ENCODE peak calls at places on chromosomes 1 and 21, in four cellular contexts. One of them, this sample, is unnamed.

GRCh38 chr1:4272568-4272967 is 372.5 kb upstream of the C1orf174 start:
- DNase-seq in uterus: no peak
- DNase-seq in activated T-helper 1 cell treated with Interleukin-2 at 50 U/mL for 16 hours: no peak
- DNase-seq in hepatocyte: no peak
- DNase-seq in this sample: no peak

GRCh38 chr21:27536319-27536718 is 569.4 kb upstream of the ADAMTS5 start:
- DNase-seq in uterus: no peak
- DNase-seq in activated T-helper 1 cell treated with Interleukin-2 at 50 U/mL for 16 hours: no peak
- DNase-seq in hepatocyte: no peak
- DNase-seq in this sample: no peak

GRCh38 chr21:44802396-44803153 is 955 bp upstream of the UBE2G2 start:
- DNase-seq in uterus: no peak
- DNase-seq in activated T-helper 1 cell treated with Interleukin-2 at 50 U/mL for 16 hours: no peak
- DNase-seq in hepatocyte: peak; percentile 33
- DNase-seq in this sample: no peak

GRCh38 chr1:214031267-214031650 is 43.5 kb downstream of the PROX1 start:
- DNase-seq in uterus: no peak
- DNase-seq in activated T-helper 1 cell treated with Interleukin-2 at 50 U/mL for 16 hours: no peak
- DNase-seq in hepatocyte: no peak
- DNase-seq in this sample: no peak

GRCh38 chr1:22753396-22754083 is 42.9 kb downstream of the EPHB2 start:
- DNase-seq in uterus: peak; percentile 36
- DNase-seq in activated T-helper 1 cell treated with Interleukin-2 at 50 U/mL for 16 hours: no peak
- DNase-seq in hepatocyte: no peak
- DNase-seq in this sample: no peak

GRCh38 chr1:153985341-153985912 is 712 bp downstream of the RAB13 start:
- DNase-seq in uterus: peak; percentile 73
- DNase-seq in activated T-helper 1 cell treated with Interleukin-2 at 50 U/mL for 16 hours: no peak
- DNase-seq in hepatocyte: peak; percentile 73
- DNase-seq in this sample: no peak

GRCh38 chr1:115186871-115187270 is 97.6 kb upstream of the TSPAN2 start:
- DNase-seq in uterus: no peak
- DNase-seq in activated T-helper 1 cell treated with Interleukin-2 at 50 U/mL for 16 hours: no peak
- DNase-seq in hepatocyte: no peak
- DNase-seq in this sample: peak; percentile 60

GRCh38 chr1:190478193-190479007 is 736 bp upstream of the BRINP3 start:
- DNase-seq in uterus: no peak
- DNase-seq in activated T-helper 1 cell treated with Interleukin-2 at 50 U/mL for 16 hours: no peak
- DNase-seq in hepatocyte: peak; percentile 46
- DNase-seq in this sample: peak; percentile 50

GRCh38 chr1:180188103-180188506 is 33.4 kb downstream of the QSOX1 start:
- DNase-seq in uterus: peak; percentile 34
- DNase-seq in activated T-helper 1 cell treated with Interleukin-2 at 50 U/mL for 16 hours: no peak
- DNase-seq in hepatocyte: peak; percentile 83
- DNase-seq in this sample: peak; percentile 72

GRCh38 chr21:32377991-32378390 is 14.8 kb downstream of the URB1 start:
- DNase-seq in uterus: no peak
- DNase-seq in activated T-helper 1 cell treated with Interleukin-2 at 50 U/mL for 16 hours: no peak
- DNase-seq in hepatocyte: no peak
- DNase-seq in this sample: no peak

GRCh38 chr1:58841455-58841854 is 57.6 kb upstream of the JUN start:
- DNase-seq in uterus: no peak
- DNase-seq in activated T-helper 1 cell treated with Interleukin-2 at 50 U/mL for 16 hours: no peak
- DNase-seq in hepatocyte: no peak
- DNase-seq in this sample: no peak

GRCh38 chr1:169367096-169367685 is 406 bp downstream of the NME7 start:
- DNase-seq in uterus: no peak
- DNase-seq in activated T-helper 1 cell treated with Interleukin-2 at 50 U/mL for 16 hours: no peak
- DNase-seq in hepatocyte: peak; percentile 11
- DNase-seq in this sample: peak; percentile 23

GRCh38 chr1:38029725-38030511 is 16.7 kb downstream of the POU3F1 start:
- DNase-seq in uterus: peak; percentile 59
- DNase-seq in activated T-helper 1 cell treated with Interleukin-2 at 50 U/mL for 16 hours: peak; percentile 24
- DNase-seq in hepatocyte: peak; percentile 75
- DNase-seq in this sample: no peak

GRCh38 chr1:156458181-156458503 is 42.4 kb downstream of the MEF2D start:
- DNase-seq in uterus: no peak
- DNase-seq in activated T-helper 1 cell treated with Interleukin-2 at 50 U/mL for 16 hours: no peak
- DNase-seq in hepatocyte: no peak
- DNase-seq in this sample: no peak

GRCh38 chr1:245800901-245801605 is 646.3 kb downstream of the KIF26B start:
- DNase-seq in uterus: no peak
- DNase-seq in activated T-helper 1 cell treated with Interleukin-2 at 50 U/mL for 16 hours: no peak
- DNase-seq in hepatocyte: peak; percentile 55
- DNase-seq in this sample: no peak

GRCh38 chr1:7915826-7916225 is 24.8 kb downstream of the TNFRSF9 start:
- DNase-seq in uterus: no peak
- DNase-seq in activated T-helper 1 cell treated with Interleukin-2 at 50 U/mL for 16 hours: no peak
- DNase-seq in hepatocyte: no peak
- DNase-seq in this sample: no peak

GRCh38 chr1:100358210-100358609 is 5.9 kb downstream of the CDC14A start:
- DNase-seq in uterus: no peak
- DNase-seq in activated T-helper 1 cell treated with Interleukin-2 at 50 U/mL for 16 hours: no peak
- DNase-seq in hepatocyte: no peak
- DNase-seq in this sample: no peak

GRCh38 chr1:32220746-32221580 is 1.2 kb downstream of the TMEM234 start:
- DNase-seq in uterus: no peak
- DNase-seq in activated T-helper 1 cell treated with Interleukin-2 at 50 U/mL for 16 hours: no peak
- DNase-seq in hepatocyte: peak; percentile 5
- DNase-seq in this sample: no peak

GRCh38 chr1:173064011-173064410 is 13.3 kb upstream of the TNFSF18 start:
- DNase-seq in uterus: no peak
- DNase-seq in activated T-helper 1 cell treated with Interleukin-2 at 50 U/mL for 16 hours: no peak
- DNase-seq in hepatocyte: no peak
- DNase-seq in this sample: no peak

GRCh38 chr1:42844592-42845140 is 1.7 kb upstream of the ZNF691 start:
- DNase-seq in uterus: no peak
- DNase-seq in activated T-helper 1 cell treated with Interleukin-2 at 50 U/mL for 16 hours: no peak
- DNase-seq in hepatocyte: no peak
- DNase-seq in this sample: no peak

GRCh38 chr1:58785424-58786058 is 1.7 kb upstream of the JUN start:
- DNase-seq in uterus: peak; percentile 77
- DNase-seq in activated T-helper 1 cell treated with Interleukin-2 at 50 U/mL for 16 hours: peak; percentile 9
- DNase-seq in hepatocyte: peak; percentile 83
- DNase-seq in this sample: peak; percentile 87

GRCh38 chr21:27572681-27573080 is 605.8 kb upstream of the ADAMTS5 start:
- DNase-seq in uterus: no peak
- DNase-seq in activated T-helper 1 cell treated with Interleukin-2 at 50 U/mL for 16 hours: no peak
- DNase-seq in hepatocyte: no peak
- DNase-seq in this sample: no peak

GRCh38 chr1:95223110-95223509 is 10.9 kb upstream of the RWDD3 start:
- DNase-seq in uterus: no peak
- DNase-seq in activated T-helper 1 cell treated with Interleukin-2 at 50 U/mL for 16 hours: no peak
- DNase-seq in hepatocyte: peak; percentile 44
- DNase-seq in this sample: no peak

GRCh38 chr21:34967509-34968289 is 81.4 kb downstream of the RUNX1 start:
- DNase-seq in uterus: no peak
- DNase-seq in activated T-helper 1 cell treated with Interleukin-2 at 50 U/mL for 16 hours: no peak
- DNase-seq in hepatocyte: peak; percentile 26
- DNase-seq in this sample: no peak

GRCh38 chr1:25647106-25647505 is 30.5 kb downstream of the MAN1C1 start:
- DNase-seq in uterus: no peak
- DNase-seq in activated T-helper 1 cell treated with Interleukin-2 at 50 U/mL for 16 hours: no peak
- DNase-seq in hepatocyte: no peak
- DNase-seq in this sample: no peak

GRCh38 chr1:161351482-161351881 is 16.2 kb downstream of the CFAP126 start:
- DNase-seq in uterus: no peak
- DNase-seq in activated T-helper 1 cell treated with Interleukin-2 at 50 U/mL for 16 hours: no peak
- DNase-seq in hepatocyte: no peak
- DNase-seq in this sample: no peak

GRCh38 chr1:51843948-51844347 is 34.6 kb downstream of the NRDC start:
- DNase-seq in uterus: no peak
- DNase-seq in activated T-helper 1 cell treated with Interleukin-2 at 50 U/mL for 16 hours: no peak
- DNase-seq in hepatocyte: no peak
- DNase-seq in this sample: no peak

GRCh38 chr1:25641931-25642611 is 25.5 kb downstream of the MAN1C1 start:
- DNase-seq in uterus: peak; percentile 44
- DNase-seq in activated T-helper 1 cell treated with Interleukin-2 at 50 U/mL for 16 hours: no peak
- DNase-seq in hepatocyte: no peak
- DNase-seq in this sample: no peak

GRCh38 chr1:232841823-232842565 is 36.8 kb downstream of the MAP10 start:
- DNase-seq in uterus: no peak
- DNase-seq in activated T-helper 1 cell treated with Interleukin-2 at 50 U/mL for 16 hours: no peak
- DNase-seq in hepatocyte: no peak
- DNase-seq in this sample: no peak

GRCh38 chr1:116465845-116466685 is 93.0 kb downstream of the ATP1A1 start:
- DNase-seq in uterus: no peak
- DNase-seq in activated T-helper 1 cell treated with Interleukin-2 at 50 U/mL for 16 hours: no peak
- DNase-seq in hepatocyte: peak; percentile 64
- DNase-seq in this sample: no peak

GRCh38 chr1:160220301-160220700 is 15.1 kb downstream of the PEA15 start:
- DNase-seq in uterus: no peak
- DNase-seq in activated T-helper 1 cell treated with Interleukin-2 at 50 U/mL for 16 hours: no peak
- DNase-seq in hepatocyte: no peak
- DNase-seq in this sample: no peak

GRCh38 chr1:212554401-212554800 is 54.2 kb upstream of the ATF3 start:
- DNase-seq in uterus: no peak
- DNase-seq in activated T-helper 1 cell treated with Interleukin-2 at 50 U/mL for 16 hours: no peak
- DNase-seq in hepatocyte: no peak
- DNase-seq in this sample: no peak

GRCh38 chr1:208929575-208929974 is 653.9 kb upstream of the CAMK1G start:
- DNase-seq in uterus: no peak
- DNase-seq in activated T-helper 1 cell treated with Interleukin-2 at 50 U/mL for 16 hours: no peak
- DNase-seq in hepatocyte: no peak
- DNase-seq in this sample: no peak

GRCh38 chr1:154998201-154998780 is 4.3 kb upstream of the ZBTB7B start:
- DNase-seq in uterus: no peak
- DNase-seq in activated T-helper 1 cell treated with Interleukin-2 at 50 U/mL for 16 hours: no peak
- DNase-seq in hepatocyte: no peak
- DNase-seq in this sample: no peak

GRCh38 chr1:41515131-41515678 is 30.7 kb upstream of the EDN2 start:
- DNase-seq in uterus: no peak
- DNase-seq in activated T-helper 1 cell treated with Interleukin-2 at 50 U/mL for 16 hours: no peak
- DNase-seq in hepatocyte: peak; percentile 73
- DNase-seq in this sample: no peak

GRCh38 chr21:33686386-33686785 is 44.1 kb downstream of the ITSN1 start:
- DNase-seq in uterus: no peak
- DNase-seq in activated T-helper 1 cell treated with Interleukin-2 at 50 U/mL for 16 hours: no peak
- DNase-seq in hepatocyte: no peak
- DNase-seq in this sample: peak; percentile 5

GRCh38 chr1:147808025-147808424 is 47.6 kb upstream of the GJA5 start:
- DNase-seq in uterus: peak; percentile 19
- DNase-seq in activated T-helper 1 cell treated with Interleukin-2 at 50 U/mL for 16 hours: no peak
- DNase-seq in hepatocyte: peak; percentile 38
- DNase-seq in this sample: no peak

GRCh38 chr1:78165816-78166215 is 120.0 kb downstream of the GIPC2 start:
- DNase-seq in uterus: no peak
- DNase-seq in activated T-helper 1 cell treated with Interleukin-2 at 50 U/mL for 16 hours: no peak
- DNase-seq in hepatocyte: no peak
- DNase-seq in this sample: no peak

GRCh38 chr1:183209533-183210158 is 23.6 kb downstream of the LAMC2 start:
- DNase-seq in uterus: no peak
- DNase-seq in activated T-helper 1 cell treated with Interleukin-2 at 50 U/mL for 16 hours: no peak
- DNase-seq in hepatocyte: peak; percentile 25
- DNase-seq in this sample: no peak

This sample was measured in NCI-H1092 treated with DMSO at 0.1 percent for 48 hours.